ENCODE peak calls at places on chromosomes 3 and 15, in ten cellular contexts. One of them, this sample, is unnamed.

GRCh38 chr3:124797426-124797945 is 67.2 kb downstream of the UMPS start:
- DNase-seq in SJSA1: no peak
- DNase-seq in HepG2: no peak
- DNase-seq in CD8-positive, alpha-beta memory T cell: no peak
- DNase-seq in upper lobe of right lung: no peak
- DNase-seq in psoas muscle: no peak
- DNase-seq in iPS DF 6.9: no peak
- DNase-seq in kidney: no peak
- DNase-seq in stomach: no peak
- DNase-seq in heart left ventricle: no peak
- DNase-seq in this sample: no peak

GRCh38 chr3:15858547-15859506 is 61.0 kb upstream of the ANKRD28 start:
- DNase-seq in SJSA1: peak; percentile 4
- DNase-seq in HepG2: peak; percentile 77
- DNase-seq in CD8-positive, alpha-beta memory T cell: peak; percentile 69
- DNase-seq in upper lobe of right lung: peak; percentile 87
- DNase-seq in psoas muscle: peak; percentile 34
- DNase-seq in iPS DF 6.9: no peak
- DNase-seq in kidney: peak; percentile 91
- DNase-seq in stomach: peak; percentile 85
- DNase-seq in heart left ventricle: peak; percentile 23
- DNase-seq in this sample: no peak

GRCh38 chr15:68154923-68155559 is 50.1 kb downstream of the CALML4 start:
- DNase-seq in SJSA1: peak; percentile 57
- DNase-seq in HepG2: peak; percentile 53
- DNase-seq in CD8-positive, alpha-beta memory T cell: peak; percentile 19
- DNase-seq in upper lobe of right lung: no peak
- DNase-seq in psoas muscle: no peak
- DNase-seq in iPS DF 6.9: peak; percentile 7
- DNase-seq in kidney: no peak
- DNase-seq in stomach: peak; percentile 37
- DNase-seq in heart left ventricle: peak; percentile 41
- DNase-seq in this sample: peak; percentile 45

GRCh38 chr3:101791778-101792177 is 12.8 kb downstream of the NXPE3 start:
- DNase-seq in SJSA1: no peak
- DNase-seq in HepG2: no peak
- DNase-seq in CD8-positive, alpha-beta memory T cell: no peak
- DNase-seq in upper lobe of right lung: no peak
- DNase-seq in psoas muscle: no peak
- DNase-seq in iPS DF 6.9: no peak
- DNase-seq in kidney: no peak
- DNase-seq in stomach: no peak
- DNase-seq in heart left ventricle: no peak
- DNase-seq in this sample: no peak

GRCh38 chr15:67826717-67827560 is 1.6 kb downstream of the SKOR1 start:
- DNase-seq in SJSA1: no peak
- DNase-seq in HepG2: no peak
- DNase-seq in CD8-positive, alpha-beta memory T cell: no peak
- DNase-seq in upper lobe of right lung: peak; percentile 41
- DNase-seq in psoas muscle: no peak
- DNase-seq in iPS DF 6.9: no peak
- DNase-seq in kidney: peak; percentile 61
- DNase-seq in stomach: no peak
- DNase-seq in heart left ventricle: no peak
- DNase-seq in this sample: no peak

GRCh38 chr3:16325850-16326249 is 60.8 kb downstream of the OXNAD1 start:
- DNase-seq in SJSA1: no peak
- DNase-seq in HepG2: no peak
- DNase-seq in CD8-positive, alpha-beta memory T cell: no peak
- DNase-seq in upper lobe of right lung: no peak
- DNase-seq in psoas muscle: no peak
- DNase-seq in iPS DF 6.9: no peak
- DNase-seq in kidney: no peak
- DNase-seq in stomach: no peak
- DNase-seq in heart left ventricle: no peak
- DNase-seq in this sample: no peak

GRCh38 chr15:28107111-28107893 is 8.2 kb upstream of the OCA2 start:
- DNase-seq in SJSA1: peak; percentile 40
- DNase-seq in HepG2: no peak
- DNase-seq in CD8-positive, alpha-beta memory T cell: peak; percentile 28
- DNase-seq in upper lobe of right lung: peak; percentile 68
- DNase-seq in psoas muscle: no peak
- DNase-seq in iPS DF 6.9: no peak
- DNase-seq in kidney: peak; percentile 72
- DNase-seq in stomach: no peak
- DNase-seq in heart left ventricle: peak; percentile 21
- DNase-seq in this sample: no peak

GRCh38 chr15:53256457-53256856 is 466.3 kb upstream of the ONECUT1 start:
- DNase-seq in SJSA1: no peak
- DNase-seq in HepG2: no peak
- DNase-seq in CD8-positive, alpha-beta memory T cell: no peak
- DNase-seq in upper lobe of right lung: no peak
- DNase-seq in psoas muscle: no peak
- DNase-seq in iPS DF 6.9: no peak
- DNase-seq in kidney: no peak
- DNase-seq in stomach: no peak
- DNase-seq in heart left ventricle: no peak
- DNase-seq in this sample: no peak

DNA sequence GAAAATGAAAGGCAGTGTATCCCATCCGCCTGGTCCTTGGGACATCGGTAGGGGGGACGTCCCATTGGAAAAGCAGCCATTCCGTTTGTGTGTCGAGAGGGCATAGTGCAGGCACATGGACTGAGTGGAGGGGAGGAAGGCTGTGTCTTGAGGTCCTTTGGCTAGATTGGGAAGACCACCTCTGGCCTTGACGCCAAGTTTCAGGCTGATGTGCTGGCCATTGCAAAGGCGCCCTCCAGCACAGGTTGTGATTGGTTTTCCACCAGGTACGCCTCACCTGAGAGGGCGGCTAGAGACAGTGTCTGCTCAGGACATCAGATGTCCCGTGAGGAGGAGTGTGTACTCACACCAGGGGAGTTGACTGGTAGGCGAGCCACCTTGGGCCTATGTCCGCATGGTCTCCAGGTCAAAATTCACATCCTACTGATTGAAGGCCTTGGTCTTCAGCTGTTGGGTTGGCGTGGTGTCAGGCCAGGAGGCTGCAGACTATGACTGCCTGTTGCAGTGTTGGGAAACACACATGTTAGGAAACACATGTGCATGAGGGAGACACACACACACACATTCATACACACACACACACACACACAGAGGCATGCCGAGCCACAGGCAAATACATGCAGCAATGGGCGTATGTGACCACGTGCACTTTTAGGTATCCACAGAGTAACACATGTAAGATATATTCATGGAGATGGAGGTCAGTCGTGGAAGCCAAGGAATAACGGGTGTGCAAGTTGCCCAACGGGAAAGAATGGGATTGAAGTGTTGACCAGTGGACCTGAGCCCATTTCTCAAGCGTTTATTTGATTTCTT is 98.4 kb downstream of the SNRPN start:
- DNase-seq in SJSA1: no peak
- DNase-seq in HepG2: no peak
- DNase-seq in CD8-positive, alpha-beta memory T cell: no peak
- DNase-seq in upper lobe of right lung: peak; percentile 32
- DNase-seq in psoas muscle: no peak
- DNase-seq in iPS DF 6.9: no peak
- DNase-seq in kidney: no peak
- DNase-seq in stomach: peak; percentile 11
- DNase-seq in heart left ventricle: no peak
- DNase-seq in this sample: no peak
- H3K9me3 ChIP-seq in SJSA1: peaks cover 63% of the 10 kb centered on the region
- H3K9me3 ChIP-seq in HepG2: peaks cover 100% of the 10 kb centered on the region
- H3K9me3 ChIP-seq in CD8-positive, alpha-beta memory T cell: peaks cover 86% of the 10 kb centered on the region
- H3K9me3 ChIP-seq in upper lobe of right lung: peaks cover 92% of the 10 kb centered on the region
- H3K9me3 ChIP-seq in psoas muscle: peaks cover 80% of the 10 kb centered on the region
- H3K9me3 ChIP-seq in iPS DF 6.9: no peaks in the 10 kb centered on the region
- H3K9me3 ChIP-seq in kidney: peaks cover 76% of the 10 kb centered on the region
- H3K9me3 ChIP-seq in stomach: peaks cover 100% of the 10 kb centered on the region
- H3K9me3 ChIP-seq in heart left ventricle: peaks cover 96% of the 10 kb centered on the region
- H3K9me3 ChIP-seq in this sample: peaks cover 26% of the 10 kb centered on the region

GRCh38 chr3:136818851-136819783 is at the start of gene SLC35G2:
- DNase-seq in SJSA1: peak; percentile 82
- DNase-seq in HepG2: peak; percentile 55
- DNase-seq in CD8-positive, alpha-beta memory T cell: peak; percentile 21
- DNase-seq in upper lobe of right lung: peak; percentile 68
- DNase-seq in psoas muscle: peak; percentile 54
- DNase-seq in iPS DF 6.9: peak; percentile 35
- DNase-seq in kidney: peak; percentile 76
- DNase-seq in stomach: peak; percentile 30
- DNase-seq in heart left ventricle: peak; percentile 77
- DNase-seq in this sample: no peak
- H3K9me3 ChIP-seq in SJSA1: peaks cover 3% of the 10 kb centered on the region
- H3K9me3 ChIP-seq in HepG2: no peaks in the 10 kb centered on the region
- H3K9me3 ChIP-seq in CD8-positive, alpha-beta memory T cell: no peaks in the 10 kb centered on the region
- H3K9me3 ChIP-seq in upper lobe of right lung: no peaks in the 10 kb centered on the region
- H3K9me3 ChIP-seq in psoas muscle: peaks cover 5% of the 10 kb centered on the region
- H3K9me3 ChIP-seq in iPS DF 6.9: no peaks in the 10 kb centered on the region
- H3K9me3 ChIP-seq in kidney: no peaks in the 10 kb centered on the region
- H3K9me3 ChIP-seq in stomach: no peaks in the 10 kb centered on the region
- H3K9me3 ChIP-seq in heart left ventricle: peaks cover 16% of the 10 kb centered on the region
- H3K9me3 ChIP-seq in this sample: no peaks in the 10 kb centered on the region

GRCh38 chr15:25175033-25175788 is 220.4 kb downstream of the SNRPN start:
- DNase-seq in SJSA1: no peak
- DNase-seq in HepG2: no peak
- DNase-seq in CD8-positive, alpha-beta memory T cell: no peak
- DNase-seq in upper lobe of right lung: peak; percentile 51
- DNase-seq in psoas muscle: peak; percentile 5
- DNase-seq in iPS DF 6.9: no peak
- DNase-seq in kidney: peak; percentile 51
- DNase-seq in stomach: peak; percentile 17
- DNase-seq in heart left ventricle: peak; percentile 9
- DNase-seq in this sample: no peak

GRCh38 chr15:25176991-25177954 is 222.5 kb downstream of the SNRPN start:
- DNase-seq in SJSA1: no peak
- DNase-seq in HepG2: no peak
- DNase-seq in CD8-positive, alpha-beta memory T cell: no peak
- DNase-seq in upper lobe of right lung: peak; percentile 48
- DNase-seq in psoas muscle: peak; percentile 6
- DNase-seq in iPS DF 6.9: no peak
- DNase-seq in kidney: peak; percentile 43
- DNase-seq in stomach: peak; percentile 17
- DNase-seq in heart left ventricle: peak; percentile 12
- DNase-seq in this sample: no peak

GRCh38 chr15:25175789-25176615 is 221.2 kb downstream of the SNRPN start:
- DNase-seq in SJSA1: no peak
- DNase-seq in HepG2: no peak
- DNase-seq in CD8-positive, alpha-beta memory T cell: no peak
- DNase-seq in upper lobe of right lung: peak; percentile 54
- DNase-seq in psoas muscle: peak; percentile 1
- DNase-seq in iPS DF 6.9: no peak
- DNase-seq in kidney: peak; percentile 32
- DNase-seq in stomach: peak; percentile 22
- DNase-seq in heart left ventricle: peak; percentile 9
- DNase-seq in this sample: no peak

GRCh38 chr15:25177955-25178801 is 223.4 kb downstream of the SNRPN start:
- DNase-seq in SJSA1: no peak
- DNase-seq in HepG2: no peak
- DNase-seq in CD8-positive, alpha-beta memory T cell: no peak
- DNase-seq in upper lobe of right lung: peak; percentile 56
- DNase-seq in psoas muscle: peak; percentile 5
- DNase-seq in iPS DF 6.9: no peak
- DNase-seq in kidney: peak; percentile 58
- DNase-seq in stomach: peak; percentile 22
- DNase-seq in heart left ventricle: peak; percentile 14
- DNase-seq in this sample: no peak

GRCh38 chr15:25176616-25176923 is 221.8 kb downstream of the SNRPN start:
- DNase-seq in SJSA1: no peak
- DNase-seq in HepG2: no peak
- DNase-seq in CD8-positive, alpha-beta memory T cell: no peak
- DNase-seq in upper lobe of right lung: no peak
- DNase-seq in psoas muscle: peak; percentile 1
- DNase-seq in iPS DF 6.9: no peak
- DNase-seq in kidney: peak; percentile 37
- DNase-seq in stomach: peak; percentile 17
- DNase-seq in heart left ventricle: peak; percentile 8
- DNase-seq in this sample: no peak
- H3K9me3 ChIP-seq in SJSA1: peaks cover 16% of the 10 kb centered on the region
- H3K9me3 ChIP-seq in HepG2: peaks cover 99% of the 10 kb centered on the region
- H3K9me3 ChIP-seq in CD8-positive, alpha-beta memory T cell: peaks cover 6% of the 10 kb centered on the region
- H3K9me3 ChIP-seq in upper lobe of right lung: peaks cover 26% of the 10 kb centered on the region
- H3K9me3 ChIP-seq in psoas muscle: peaks cover 13% of the 10 kb centered on the region
- H3K9me3 ChIP-seq in iPS DF 6.9: peaks cover 18% of the 10 kb centered on the region
- H3K9me3 ChIP-seq in kidney: no peaks in the 10 kb centered on the region
- H3K9me3 ChIP-seq in stomach: peaks cover 95% of the 10 kb centered on the region
- H3K9me3 ChIP-seq in heart left ventricle: peaks cover 41% of the 10 kb centered on the region
- H3K9me3 ChIP-seq in this sample: no peaks in the 10 kb centered on the region

GRCh38 chr3:150449169-150449721 is 41.1 kb downstream of the TSC22D2 start:
- DNase-seq in SJSA1: peak; percentile 89
- DNase-seq in HepG2: no peak
- DNase-seq in CD8-positive, alpha-beta memory T cell: no peak
- DNase-seq in upper lobe of right lung: no peak
- DNase-seq in psoas muscle: no peak
- DNase-seq in iPS DF 6.9: no peak
- DNase-seq in kidney: no peak
- DNase-seq in stomach: no peak
- DNase-seq in heart left ventricle: no peak
- DNase-seq in this sample: no peak

GRCh38 chr3:150447631-150448465 is 39.8 kb downstream of the TSC22D2 start:
- DNase-seq in SJSA1: peak; percentile 71
- DNase-seq in HepG2: no peak
- DNase-seq in CD8-positive, alpha-beta memory T cell: no peak
- DNase-seq in upper lobe of right lung: no peak
- DNase-seq in psoas muscle: no peak
- DNase-seq in iPS DF 6.9: no peak
- DNase-seq in kidney: no peak
- DNase-seq in stomach: no peak
- DNase-seq in heart left ventricle: no peak
- DNase-seq in this sample: no peak

GRCh38 chr3:150453353-150453752 is 45.3 kb downstream of the TSC22D2 start:
- DNase-seq in SJSA1: no peak
- DNase-seq in HepG2: no peak
- DNase-seq in CD8-positive, alpha-beta memory T cell: no peak
- DNase-seq in upper lobe of right lung: no peak
- DNase-seq in psoas muscle: no peak
- DNase-seq in iPS DF 6.9: no peak
- DNase-seq in kidney: no peak
- DNase-seq in stomach: no peak
- DNase-seq in heart left ventricle: no peak
- DNase-seq in this sample: no peak

GRCh38 chr3:150451329-150452084 is 43.4 kb downstream of the TSC22D2 start:
- DNase-seq in SJSA1: no peak
- DNase-seq in HepG2: no peak
- DNase-seq in CD8-positive, alpha-beta memory T cell: no peak
- DNase-seq in upper lobe of right lung: no peak
- DNase-seq in psoas muscle: no peak
- DNase-seq in iPS DF 6.9: no peak
- DNase-seq in kidney: no peak
- DNase-seq in stomach: no peak
- DNase-seq in heart left ventricle: no peak
- DNase-seq in this sample: no peak

DNA sequence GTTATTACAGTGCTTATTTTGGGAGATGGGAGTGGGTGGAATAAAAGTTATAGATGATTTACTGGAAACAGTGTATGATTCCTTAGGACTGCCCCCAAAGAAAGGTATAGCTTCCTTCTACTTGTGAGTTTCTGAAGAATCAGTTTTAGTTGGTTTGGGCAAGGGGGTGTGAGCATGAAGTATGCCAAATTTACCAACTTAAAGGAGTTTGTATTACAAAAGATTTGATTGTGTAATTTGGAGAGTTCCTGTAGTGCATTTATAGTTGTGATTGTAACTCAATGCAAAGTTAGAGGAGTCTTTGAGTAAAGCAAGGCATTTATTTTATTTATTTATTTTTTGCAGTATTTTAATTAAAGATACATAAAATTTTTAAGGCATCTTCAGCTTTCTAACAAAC is 42.8 kb downstream of the TSC22D2 start:
- DNase-seq in SJSA1: no peak
- DNase-seq in HepG2: no peak
- DNase-seq in CD8-positive, alpha-beta memory T cell: no peak
- DNase-seq in upper lobe of right lung: no peak
- DNase-seq in psoas muscle: no peak
- DNase-seq in iPS DF 6.9: no peak
- DNase-seq in kidney: no peak
- DNase-seq in stomach: no peak
- DNase-seq in heart left ventricle: no peak
- DNase-seq in this sample: no peak
- H3K9me3 ChIP-seq in SJSA1: no peaks in the 10 kb centered on the region
- H3K9me3 ChIP-seq in HepG2: no peaks in the 10 kb centered on the region
- H3K9me3 ChIP-seq in CD8-positive, alpha-beta memory T cell: no peaks in the 10 kb centered on the region
- H3K9me3 ChIP-seq in upper lobe of right lung: no peaks in the 10 kb centered on the region
- H3K9me3 ChIP-seq in psoas muscle: no peaks in the 10 kb centered on the region
- H3K9me3 ChIP-seq in iPS DF 6.9: no peaks in the 10 kb centered on the region
- H3K9me3 ChIP-seq in kidney: no peaks in the 10 kb centered on the region
- H3K9me3 ChIP-seq in stomach: no peaks in the 10 kb centered on the region
- H3K9me3 ChIP-seq in heart left ventricle: no peaks in the 10 kb centered on the region
- H3K9me3 ChIP-seq in this sample: no peaks in the 10 kb centered on the region

This sample was measured in SK-N-MC.